ENCODE peak calls at places on chromosomes 5 and 9, in eight cellular contexts. U is upper lobe of right lung; H is stimulated activated naive CD8-positive, alpha-beta T cell treated with anti-CD3 and anti-CD28 coated beads, Interleukin-15, Interleukin-2, amounts not matched to agents 100 U/mL and 50 U/mL, for 24 hours; B is T-cell; F is activated CD8-positive, alpha-beta T cell treated with anti-CD3 and anti-CD28 coated beads for 36 hours; K is gastrocnemius medialis; Y is stimulated activated naive B cell treated with anti-CD40 and anti-IgM and Interleukin-4, amounts not matched to agents 10 μg/mL and 1 μg/mL and 100 μg/mL, for 72 hours; J is effector memory CD8-positive, alpha-beta T cell. V is an unnamed sample.

GRCh38 chr9:97388721-97389238 is 23.1 kb upstream of the TDRD7 start:
- ATAC-seq in U (peak; percentile 23), H (peak; percentile 81), B (no peak), F (peak; percentile 89), K (no peak), Y (peak; percentile 95), J (peak; percentile 67), V (peak; percentile 86)

GRCh38 chr5:97400537-97400936 is 217.5 kb upstream of the RIOK2 start:
- ATAC-seq in U (no peak), H (no peak), B (no peak), F (no peak), K (no peak), Y (no peak), J (no peak), V (no peak)

GRCh38 chr5:76720988-76721569 is 5.2 kb downstream of the F2R start:
- ATAC-seq in U (peak; percentile 63), H (no peak), B (no peak), F (no peak), K (no peak), Y (peak; percentile 99), J (no peak), V (peak; percentile 88)

GRCh38 chr5:86376214-86376613 is 241.5 kb upstream of the COX7C start:
- ATAC-seq in U (no peak), H (no peak), B (no peak), F (no peak), K (no peak), Y (no peak), J (no peak), V (no peak)

GRCh38 chr9:2260401-2261306 is 245.5 kb downstream of the SMARCA2 start:
- ATAC-seq in U (no peak), H (peak; percentile 49), B (no peak), F (peak; percentile 39), K (no peak), Y (no peak), J (no peak), V (no peak)

GRCh38 chr5:143860211-143860610 is 48.2 kb downstream of the HMHB1 start:
- ATAC-seq in U (no peak), H (no peak), B (no peak), F (no peak), K (no peak), Y (no peak), J (no peak), V (peak; percentile 54)

GRCh38 chr9:121075251-121076036 is 689 bp downstream of the CNTRL start:
- ATAC-seq in U (no peak), H (peak; percentile 30), B (peak; percentile 35), F (peak; percentile 14), K (peak; percentile 7), Y (peak; percentile 20), J (peak; percentile 24), V (peak; percentile 40)

GRCh38 chr9:136740971-136741884 is 1.5 kb downstream of the LCN10 start:
- ATAC-seq in U (peak; percentile 20), H (peak; percentile 26), B (peak; percentile 35), F (peak; percentile 29), K (no peak), Y (peak; percentile 38), J (no peak), V (peak; percentile 27)

V was measured in stimulated activated memory B cell treated with anti-CD40 and anti-IgM and Interleukin-4, amounts not matched to agents 10 μg/mL and 1 μg/mL and 100 μg/mL, for 72 hours.